ENCODE peak calls at places on chromosomes 7 and 10, in five cellular contexts. One of them, this sample, is unnamed.

GRCh38 chr10:123141791-123142700 is 5.9 kb upstream of the HMX2 start:
- DNase-seq in hepatocyte: no peak
- DNase-seq in MM.1S: no peak
- DNase-seq in B cell: no peak
- DNase-seq in GM12864: no peak
- DNase-seq in this sample: peak

GRCh38 chr10:11242443-11243386 is 225.0 kb downstream of the CELF2 start:
- DNase-seq in hepatocyte: no peak
- DNase-seq in MM.1S: peak
- DNase-seq in B cell: peak
- DNase-seq in GM12864: no peak
- DNase-seq in this sample: peak

GRCh38 chr7:35422715-35423114 is 168.8 kb upstream of the TBX20 start:
- DNase-seq in hepatocyte: no peak
- DNase-seq in MM.1S: no peak
- DNase-seq in B cell: no peak
- DNase-seq in GM12864: no peak
- DNase-seq in this sample: no peak

GRCh38 chr7:151792671-151793070 is 84.2 kb downstream of the PRKAG2 start:
- DNase-seq in hepatocyte: no peak
- DNase-seq in MM.1S: no peak
- DNase-seq in B cell: no peak
- DNase-seq in GM12864: no peak
- DNase-seq in this sample: no peak

GRCh38 chr10:72011016-72011415 is 46.8 kb downstream of the CHST3 start:
- DNase-seq in hepatocyte: no peak
- DNase-seq in MM.1S: no peak
- DNase-seq in B cell: no peak
- DNase-seq in GM12864: no peak
- DNase-seq in this sample: no peak

GRCh38 chr10:7593068-7593467 is 73.7 kb downstream of the ITIH5 start:
- DNase-seq in hepatocyte: no peak
- DNase-seq in MM.1S: no peak
- DNase-seq in B cell: no peak
- DNase-seq in GM12864: no peak
- DNase-seq in this sample: no peak

GRCh38 chr7:1654738-1655490 is 15.2 kb upstream of the ELFN1 start:
- DNase-seq in hepatocyte: no peak
- DNase-seq in MM.1S: no peak
- DNase-seq in B cell: no peak
- DNase-seq in GM12864: no peak
- DNase-seq in this sample: no peak

GRCh38 chr7:72152171-72153131 is 259.7 kb downstream of the CALN1 start:
- DNase-seq in hepatocyte: peak
- DNase-seq in MM.1S: no peak
- DNase-seq in B cell: no peak
- DNase-seq in GM12864: no peak
- DNase-seq in this sample: no peak

GRCh38 chr7:28649189-28649588 is 236.9 kb downstream of the CREB5 start:
- DNase-seq in hepatocyte: no peak
- DNase-seq in MM.1S: no peak
- DNase-seq in B cell: no peak
- DNase-seq in GM12864: no peak
- DNase-seq in this sample: no peak

GRCh38 chr7:123437447-123437995 is 96.9 kb downstream of the IQUB start:
- DNase-seq in hepatocyte: no peak
- DNase-seq in MM.1S: no peak
- DNase-seq in B cell: no peak
- DNase-seq in GM12864: no peak
- DNase-seq in this sample: no peak
- TF ChIP-seq CTCF in hepatocyte: no peak
- TF ChIP-seq CTCF in MM.1S: no peak
- TF ChIP-seq CTCF in B cell: no peak
- TF ChIP-seq CTCF in GM12864: no peak
- TF ChIP-seq CTCF in this sample: no peak

GRCh38 chr7:13880789-13881188 is 108.7 kb downstream of the ETV1 start:
- DNase-seq in hepatocyte: no peak
- DNase-seq in MM.1S: no peak
- DNase-seq in B cell: no peak
- DNase-seq in GM12864: no peak
- DNase-seq in this sample: no peak

GRCh38 chr7:13882051-13882450 is 107.4 kb downstream of the ETV1 start:
- DNase-seq in hepatocyte: no peak
- DNase-seq in MM.1S: no peak
- DNase-seq in B cell: no peak
- DNase-seq in GM12864: no peak
- DNase-seq in this sample: no peak

GRCh38 chr7:13878154-13878553 is 111.3 kb downstream of the ETV1 start:
- DNase-seq in hepatocyte: no peak
- DNase-seq in MM.1S: no peak
- DNase-seq in B cell: no peak
- DNase-seq in GM12864: no peak
- DNase-seq in this sample: no peak

GRCh38 chr7:13879994-13880686 is 109.3 kb downstream of the ETV1 start:
- DNase-seq in hepatocyte: no peak
- DNase-seq in MM.1S: no peak
- DNase-seq in B cell: no peak
- DNase-seq in GM12864: no peak
- DNase-seq in this sample: no peak

GRCh38 chr7:13879143-13879542 is 110.3 kb downstream of the ETV1 start:
- DNase-seq in hepatocyte: no peak
- DNase-seq in MM.1S: no peak
- DNase-seq in B cell: no peak
- DNase-seq in GM12864: no peak
- DNase-seq in this sample: no peak
- TF ChIP-seq CTCF in hepatocyte: no peak
- TF ChIP-seq CTCF in MM.1S: no peak
- TF ChIP-seq CTCF in B cell: no peak
- TF ChIP-seq CTCF in GM12864: no peak
- TF ChIP-seq CTCF in this sample: no peak

GRCh38 chr7:49166441-49166840 is 242.1 kb downstream of the CDC14C start:
- DNase-seq in hepatocyte: no peak
- DNase-seq in MM.1S: no peak
- DNase-seq in B cell: no peak
- DNase-seq in GM12864: no peak
- DNase-seq in this sample: no peak
- TF ChIP-seq CTCF in hepatocyte: no peak
- TF ChIP-seq CTCF in MM.1S: peak
- TF ChIP-seq CTCF in B cell: no peak
- TF ChIP-seq CTCF in GM12864: peak
- TF ChIP-seq CTCF in this sample: no peak

GRCh38 chr7:94183289-94183749 is 179.2 kb upstream of the BET1 start:
- DNase-seq in hepatocyte: peak
- DNase-seq in MM.1S: peak
- DNase-seq in B cell: no peak
- DNase-seq in GM12864: no peak
- DNase-seq in this sample: no peak
- TF ChIP-seq CTCF in hepatocyte: no peak
- TF ChIP-seq CTCF in MM.1S: no peak
- TF ChIP-seq CTCF in B cell: no peak
- TF ChIP-seq CTCF in GM12864: no peak
- TF ChIP-seq CTCF in this sample: no peak

GRCh38 chr7:68629-69028 is 123.7 kb upstream of the FAM20C start:
- DNase-seq in hepatocyte: no peak
- DNase-seq in MM.1S: no peak
- DNase-seq in B cell: no peak
- DNase-seq in GM12864: no peak
- DNase-seq in this sample: no peak
- TF ChIP-seq CTCF in hepatocyte: no peak
- TF ChIP-seq CTCF in MM.1S: no peak
- TF ChIP-seq CTCF in B cell: no peak
- TF ChIP-seq CTCF in GM12864: no peak
- TF ChIP-seq CTCF in this sample: no peak

DNA sequence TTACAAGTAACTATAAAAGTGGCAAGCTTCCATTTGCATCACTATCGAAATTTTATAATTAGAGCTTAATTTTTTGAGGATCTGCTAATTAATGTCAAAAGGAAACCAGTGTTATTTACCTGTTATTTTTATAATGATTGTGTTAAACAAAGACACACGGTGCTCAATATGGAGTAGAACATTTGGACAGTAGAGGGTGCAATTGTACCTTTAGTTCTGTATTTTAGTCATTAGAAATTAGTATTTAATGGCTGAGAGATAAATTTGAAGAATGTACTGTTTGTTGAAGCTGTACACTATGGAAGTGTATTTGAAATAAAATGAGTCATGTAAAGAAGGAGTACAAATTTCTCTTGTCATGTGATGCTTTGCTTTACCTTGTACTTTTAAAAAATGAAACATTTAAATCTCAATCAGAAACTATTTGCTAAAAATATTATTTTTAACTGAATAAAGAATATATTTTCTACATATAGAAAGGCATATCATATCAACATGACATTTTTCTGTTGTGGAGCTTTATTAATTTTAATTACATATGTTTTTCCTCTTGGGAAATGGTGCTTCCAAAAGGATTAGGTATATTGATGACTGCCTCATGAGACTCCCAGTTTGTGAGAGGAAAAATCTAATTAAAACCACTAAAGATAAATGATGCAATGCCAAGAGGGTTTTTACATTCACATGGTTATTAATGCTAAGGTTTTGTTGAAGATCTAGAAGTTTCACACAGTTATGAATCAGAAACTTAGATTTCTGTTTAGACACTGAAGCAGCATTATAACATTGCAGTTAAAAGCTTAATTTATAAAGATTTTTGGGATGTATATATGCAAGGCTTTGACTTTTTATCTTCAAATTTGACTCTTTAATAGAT is 10.4 kb upstream of the PRKG1 start:
- DNase-seq in hepatocyte: peak
- DNase-seq in MM.1S: peak
- DNase-seq in B cell: no peak
- DNase-seq in GM12864: no peak
- DNase-seq in this sample: no peak
- TF ChIP-seq CTCF in hepatocyte: peak
- TF ChIP-seq CTCF in MM.1S: peak
- TF ChIP-seq CTCF in B cell: peak
- TF ChIP-seq CTCF in GM12864: no peak
- TF ChIP-seq CTCF in this sample: peak

GRCh38 chr7:80093349-80093748 is 41.3 kb upstream of the GNAI1 start:
- DNase-seq in hepatocyte: no peak
- DNase-seq in MM.1S: no peak
- DNase-seq in B cell: no peak
- DNase-seq in GM12864: no peak
- DNase-seq in this sample: no peak

GRCh38 chr7:80098795-80099194 is 35.8 kb upstream of the GNAI1 start:
- DNase-seq in hepatocyte: no peak
- DNase-seq in MM.1S: no peak
- DNase-seq in B cell: no peak
- DNase-seq in GM12864: no peak
- DNase-seq in this sample: no peak

GRCh38 chr7:80100254-80100653 is 34.4 kb upstream of the GNAI1 start:
- DNase-seq in hepatocyte: no peak
- DNase-seq in MM.1S: no peak
- DNase-seq in B cell: no peak
- DNase-seq in GM12864: no peak
- DNase-seq in this sample: no peak

GRCh38 chr7:80097756-80098155 is 36.9 kb upstream of the GNAI1 start:
- DNase-seq in hepatocyte: no peak
- DNase-seq in MM.1S: no peak
- DNase-seq in B cell: no peak
- DNase-seq in GM12864: no peak
- DNase-seq in this sample: no peak

GRCh38 chr7:80095545-80095944 is 39.1 kb upstream of the GNAI1 start:
- DNase-seq in hepatocyte: no peak
- DNase-seq in MM.1S: peak
- DNase-seq in B cell: no peak
- DNase-seq in GM12864: no peak
- DNase-seq in this sample: no peak
- TF ChIP-seq CTCF in hepatocyte: peak
- TF ChIP-seq CTCF in MM.1S: peak
- TF ChIP-seq CTCF in B cell: no peak
- TF ChIP-seq CTCF in GM12864: no peak
- TF ChIP-seq CTCF in this sample: no peak

GRCh38 chr10:52491246-52492000 is 177.3 kb downstream of the DKK1 start:
- DNase-seq in hepatocyte: no peak
- DNase-seq in MM.1S: no peak
- DNase-seq in B cell: no peak
- DNase-seq in GM12864: no peak
- DNase-seq in this sample: no peak
- TF ChIP-seq CTCF in hepatocyte: no peak
- TF ChIP-seq CTCF in MM.1S: no peak
- TF ChIP-seq CTCF in B cell: no peak
- TF ChIP-seq CTCF in GM12864: no peak
- TF ChIP-seq CTCF in this sample: no peak

This sample was measured in GM13976.